ENCODE peak calls at places on chromosome 5, in seven cellular contexts. V is amniotic epithelial cell; M is activated CD4-positive, alpha-beta T cell treated with anti-CD3 and anti-CD28 coated beads, Interleukin-2, amount 50 U/mL, for 1 hour; F is OCI-LY7; B is neuronal stem cell; C is activated T-cell treated with anti-CD3 and anti-CD28 coated beads, Interleukin-2, amount 50 U/mL, for 72 hours; W is pancreas. P is an unnamed sample.

GRCh38 chr5:139415221-139415861 is 11.5 kb upstream of the SPATA24 start:
- DNase-seq in V (no peak), M (no peak), F (no peak), B (no peak), C (peak), W (peak), P (no peak)

GRCh38 chr5:84384604-84385575 is at the start of gene EDIL3:
- DNase-seq in V (peak), M (no peak), F (no peak), B (peak), C (no peak), W (no peak), P (peak)

GRCh38 chr5:59138509-59138908 is 555.6 kb downstream of the RAB3C start:
- DNase-seq in V (no peak), M (no peak), F (no peak), B (no peak), C (no peak), W (no peak), P (no peak)

GRCh38 chr5:117463836-117464235 is 889.2 kb upstream of the SEMA6A start:
- DNase-seq in V (no peak), M (no peak), F (no peak), B (no peak), C (no peak), W (no peak), P (no peak)

GRCh38 chr5:144944936-144945335 is 774.3 kb downstream of the KCTD16 start:
- DNase-seq in V (no peak), M (no peak), F (no peak), B (no peak), C (no peak), W (no peak), P (no peak)

GRCh38 chr5:157511656-157512644 is 51.9 kb downstream of the NIPAL4 start:
- DNase-seq in V (peak), M (peak), F (no peak), B (no peak), C (peak), W (peak), P (peak)

GRCh38 chr5:159819671-159820411 is 96.4 kb upstream of the ADRA1B start:
- DNase-seq in V (peak), M (no peak), F (no peak), B (no peak), C (no peak), W (peak), P (peak)

GRCh38 chr5:55154893-55155292 is 5.1 kb upstream of the GPX8 start:
- DNase-seq in V (peak), M (no peak), F (no peak), B (no peak), C (no peak), W (no peak), P (no peak)

GRCh38 chr5:111946556-111946955 is 189.6 kb upstream of the NREP start:
- DNase-seq in V (no peak), M (no peak), F (no peak), B (no peak), C (no peak), W (no peak), P (no peak)

GRCh38 chr5:78974011-78974410 is 11.1 kb downstream of the ARSB start:
- DNase-seq in V (no peak), M (no peak), F (no peak), B (no peak), C (no peak), W (no peak), P (no peak)

GRCh38 chr5:135843571-135844337 is 9.3 kb downstream of the SLC25A48 start:
- DNase-seq in V (no peak), M (no peak), F (no peak), B (no peak), C (no peak), W (no peak), P (no peak)

P was measured in upper lobe of left lung.